ENCODE peak calls at places on chromosomes 4 and X, in five cellular contexts. D is upper lobe of left lung, I is K562, P is IMR-90, A is GM12878. R is an unnamed sample.

GRCh38 chr4:60724623-60725022 is 475.5 kb upstream of the ADGRL3 start:
- DNase-seq in D (no peak), I (no peak), P (peak), A (no peak), R (no peak)

GRCh38 chr4:41977709-41978108 is 3.8 kb upstream of the DCAF4L1 start:
- DNase-seq in D (no peak), I (no peak), P (peak), A (no peak), R (no peak)

GRCh38 chr4:153296424-153296823 is 48.1 kb upstream of the MND1 start:
- DNase-seq in D (no peak), I (no peak), P (peak), A (no peak), R (no peak)

GRCh38 chr4:77446611-77447010 is 159.0 kb upstream of the CXCL13 start:
- DNase-seq in D (no peak), I (no peak), P (no peak), A (no peak), R (no peak)

GRCh38 chr4:120228086-120228485 is 161.4 kb upstream of the MAD2L1 start:
- DNase-seq in D (no peak), I (no peak), P (no peak), A (no peak), R (no peak)

GRCh38 chrX:32842053-32842452 is 369.3 kb downstream of the DMD start:
- DNase-seq in D (no peak), I (no peak), P (no peak), A (no peak), R (no peak)

GRCh38 chrX:1452497-1453389 is at the start of gene ASMTL:
- DNase-seq in D (peak), I (peak), P (peak), A (peak), R (peak)

GRCh38 chr4:139934336-139934735 is 219.6 kb downstream of the MAML3 start:
- DNase-seq in D (no peak), I (no peak), P (peak), A (no peak), R (no peak)

GRCh38 chr4:80876810-80877209 is 153.7 kb upstream of the BMP3 start:
- DNase-seq in D (no peak), I (no peak), P (no peak), A (peak), R (no peak)

GRCh38 chr4:87559090-87559837 is 30.1 kb upstream of the SPARCL1 start:
- DNase-seq in D (no peak), I (no peak), P (no peak), A (peak), R (no peak)

GRCh38 chr4:56445699-56446098 is 9.6 kb downstream of the PAICS start:
- DNase-seq in D (no peak), I (no peak), P (no peak), A (no peak), R (no peak)

GRCh38 chr4:73856518-73856917 is 3.4 kb downstream of the PF4V1 start:
- DNase-seq in D (no peak), I (no peak), P (no peak), A (no peak), R (no peak)

DNA sequence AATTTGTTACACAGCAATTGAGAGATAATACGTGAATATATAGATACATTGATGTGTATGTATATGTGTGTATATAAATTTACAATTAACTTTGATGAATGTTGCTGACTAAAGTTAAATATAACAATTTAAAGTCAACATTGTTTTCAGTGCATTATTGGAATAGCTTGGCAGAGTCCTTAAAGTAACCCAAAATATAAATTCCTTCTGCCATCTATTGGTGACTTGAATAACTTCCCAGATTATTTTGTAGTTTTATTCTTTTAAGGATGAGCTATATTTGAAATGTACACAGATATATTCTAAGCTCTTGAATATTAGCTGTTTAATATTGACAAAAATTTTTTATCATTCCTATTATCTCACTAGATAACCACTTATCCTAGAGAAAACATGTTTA is 298.2 kb upstream of the FSTL5 start:
- DNase-seq in D (no peak), I (no peak), P (no peak), A (no peak), R (no peak)
- TF ChIP-seq CTCF in D (no peak), I (no peak), P (no peak), A (no peak), R (no peak)

DNA sequence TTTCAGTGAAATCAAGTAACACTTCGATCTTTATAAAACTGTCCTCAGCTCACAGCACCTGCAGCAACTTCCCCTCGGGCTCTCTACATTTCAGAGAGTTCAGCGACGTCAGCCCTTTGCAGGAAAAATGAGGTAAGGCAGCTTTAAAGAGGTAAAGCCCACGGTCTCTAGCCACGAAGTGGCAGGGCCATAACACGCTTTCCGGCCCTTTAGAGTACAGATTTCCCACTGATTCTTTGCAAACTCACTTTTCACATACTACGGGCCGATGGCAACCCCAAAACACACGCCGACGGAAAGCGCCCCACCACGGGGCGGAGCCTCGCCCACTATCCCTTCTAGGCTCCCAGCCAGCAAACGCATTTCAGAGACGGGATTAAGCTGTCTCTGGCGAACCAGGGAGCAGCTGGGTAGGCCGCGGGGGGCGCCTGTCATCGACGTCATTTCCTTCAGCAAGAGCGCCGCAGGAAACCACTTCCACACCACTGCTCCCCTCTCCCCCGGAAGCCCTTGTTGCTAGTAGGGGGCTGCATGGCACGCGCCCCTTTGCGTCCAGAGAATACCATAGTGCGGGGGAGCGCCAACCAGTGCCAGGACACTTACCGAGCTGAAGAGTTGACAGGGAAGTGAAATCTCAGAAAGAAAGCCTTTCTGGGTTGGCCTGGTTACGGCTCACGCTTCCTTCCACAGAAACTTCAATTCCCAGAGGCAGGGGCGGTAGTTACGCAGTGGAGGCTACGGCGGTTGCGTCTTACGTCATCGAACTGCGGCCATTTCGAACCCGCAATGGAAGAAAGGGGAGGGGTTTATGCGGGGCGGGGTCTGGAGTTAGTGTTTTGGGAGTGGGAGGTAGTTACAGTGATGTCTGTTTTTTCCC is at the start of gene TRMT10A:
- DNase-seq in D (peak), I (peak), P (peak), A (peak), R (peak)
- TF ChIP-seq POLR2A in D (peak), I (peak), P (peak), A (peak), R (peak)

GRCh38 chrX:68487254-68487653 is 11.6 kb upstream of the YIPF6 start:
- DNase-seq in D (no peak), I (no peak), P (no peak), A (no peak), R (no peak)

GRCh38 chrX:68487924-68488323 is 10.9 kb upstream of the YIPF6 start:
- DNase-seq in D (no peak), I (no peak), P (no peak), A (no peak), R (no peak)

GRCh38 chrX:68488657-68489056 is 10.2 kb upstream of the YIPF6 start:
- DNase-seq in D (no peak), I (no peak), P (no peak), A (no peak), R (no peak)

GRCh38 chrX:68492583-68492982 is 6.3 kb upstream of the YIPF6 start:
- DNase-seq in D (no peak), I (no peak), P (no peak), A (no peak), R (no peak)

GRCh38 chrX:68490644-68491043 is 8.2 kb upstream of the YIPF6 start:
- DNase-seq in D (no peak), I (peak), P (peak), A (no peak), R (no peak)
- TF ChIP-seq CTCF in D (no peak), I (peak), P (peak), A (no peak), R (peak)

GRCh38 chr4:154744341-154744948 is 645 bp downstream of the LRAT start:
- DNase-seq in D (no peak), I (no peak), P (no peak), A (no peak), R (no peak)
- TF ChIP-seq POLR2A in D (no peak), I (no peak), P (no peak), A (no peak), R (no peak)

GRCh38 chr4:107153228-107153627 is 117.1 kb upstream of the DKK2 start:
- DNase-seq in D (no peak), I (no peak), P (no peak), A (no peak), R (no peak)
- TF ChIP-seq CTCF in D (no peak), I (no peak), P (no peak), A (peak), R (peak)

DNA sequence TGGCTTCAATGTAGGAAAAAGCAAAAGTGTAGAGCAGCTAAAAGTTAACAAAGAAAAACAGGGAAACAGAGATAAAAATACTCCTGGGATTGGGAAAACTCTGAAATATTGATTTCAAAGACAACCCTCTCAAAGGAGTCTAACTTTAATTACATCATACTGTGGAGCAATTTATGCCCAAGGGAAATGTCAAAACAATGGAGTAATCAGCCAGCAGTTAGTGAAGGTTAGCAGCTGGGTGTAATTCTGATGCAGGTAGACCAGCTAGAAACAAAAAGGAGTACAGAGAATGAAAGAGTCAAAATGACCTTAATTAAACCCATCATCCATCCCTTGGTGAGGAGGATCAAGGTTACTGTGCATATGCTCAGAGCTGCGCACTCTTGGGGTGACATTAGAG is 169.0 kb downstream of the ADAM29 start:
- DNase-seq in D (no peak), I (no peak), P (no peak), A (no peak), R (no peak)
- TF ChIP-seq POLR2A in D (no peak), I (no peak), P (no peak), A (no peak), R (no peak)

DNA sequence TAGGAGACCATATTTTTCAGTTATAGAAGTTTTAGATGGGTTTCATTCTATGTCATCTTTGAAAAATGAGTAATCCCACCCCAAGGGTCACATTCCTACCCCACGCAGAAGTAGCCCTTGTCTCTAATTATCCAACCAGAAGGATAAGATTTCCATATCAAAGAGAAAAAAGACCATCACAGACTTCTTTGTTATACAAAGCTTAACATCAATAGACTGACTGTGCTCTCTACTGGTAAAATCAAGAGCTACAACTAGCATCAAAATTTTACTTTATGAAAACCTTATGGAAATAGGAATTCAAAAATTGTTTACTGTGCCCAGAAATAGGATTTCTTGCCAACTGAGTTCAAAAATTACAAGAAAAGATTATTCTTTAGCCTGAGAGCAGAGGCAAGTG is 24.9 kb downstream of the TNMD start:
- DNase-seq in D (no peak), I (no peak), P (no peak), A (no peak), R (no peak)
- TF ChIP-seq CTCF in D (no peak), I (no peak), P (peak), A (no peak), R (no peak)

GRCh38 chrX:115560978-115561604 is at the start of gene PLS3:
- DNase-seq in D (peak), I (no peak), P (peak), A (no peak), R (peak)
- TF ChIP-seq POLR2A in D (no peak), I (no peak), P (peak), A (no peak), R (peak)

DNA sequence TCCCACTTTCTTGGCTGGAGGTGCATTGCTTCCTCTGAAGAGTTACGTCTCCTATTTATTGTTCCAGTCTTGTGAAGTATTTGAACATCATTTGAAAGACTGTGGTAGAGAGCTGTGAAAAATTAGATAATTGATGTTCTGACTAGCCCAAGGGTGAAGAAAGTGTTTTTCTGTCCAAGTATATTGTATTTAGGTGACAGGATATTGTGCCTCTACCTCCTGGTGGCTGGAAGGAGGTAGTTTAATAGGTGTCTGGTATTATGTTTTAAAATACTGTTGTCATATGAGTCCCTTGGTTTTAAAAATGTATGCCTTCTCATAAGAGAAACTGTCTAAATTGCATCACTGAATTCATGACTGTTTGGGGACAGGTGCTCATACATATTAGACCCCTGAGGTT is 226.0 kb downstream of the SPRY1 start:
- DNase-seq in D (no peak), I (no peak), P (no peak), A (no peak), R (no peak)
- TF ChIP-seq CTCF in D (no peak), I (no peak), P (no peak), A (no peak), R (no peak)

DNA sequence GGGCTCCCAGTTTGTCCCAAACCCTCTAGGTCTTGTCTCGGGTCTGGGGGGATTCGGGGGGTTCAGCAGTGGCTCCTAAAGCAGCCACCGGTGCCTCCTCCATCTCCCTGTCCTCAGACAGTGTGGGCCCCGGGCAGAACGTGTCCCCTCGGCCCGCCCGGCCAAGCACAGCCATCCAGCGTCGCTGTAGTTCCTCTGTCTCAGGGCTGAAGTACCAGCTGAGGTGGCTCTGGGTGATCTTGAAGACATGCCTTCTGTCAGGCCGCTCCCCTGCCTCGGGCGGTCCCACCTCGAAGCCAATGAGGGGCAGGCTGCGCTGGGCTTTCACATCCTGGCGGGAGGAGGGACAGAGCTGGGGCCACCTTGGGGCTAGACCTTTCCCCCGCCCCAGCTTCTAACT is 5.9 kb downstream of the TSR2 start:
- DNase-seq in D (peak), I (no peak), P (no peak), A (no peak), R (no peak)
- TF ChIP-seq POLR2A in D (no peak), I (no peak), P (no peak), A (peak), R (no peak)

R was measured in right lobe of liver.